ENCODE peak calls at places on chromosomes 11 and 22, in five cellular contexts. Q is IMR-90, H is cardiac fibroblast, A is colonic mucosa, N is pancreas. G is an unnamed sample.

GRCh38 chr11:101299210-101299609 is 169.6 kb upstream of the PGR start:
- DNase-seq in A (no peak), Q (no peak), H (no peak), N (no peak), G (no peak)

GRCh38 chr11:33912405-33913361 is 20.8 kb upstream of the LMO2 start:
- DNase-seq in N (no peak), A (no peak), H (peak; percentile 93), Q (peak; percentile 90), G (peak; percentile 87)

GRCh38 chr22:37179622-37180420 is 8.2 kb downstream of the C1QTNF6 start:
- DNase-seq in A (peak; percentile 84), N (no peak), H (no peak), Q (no peak), G (no peak)

GRCh38 chr11:65013130-65013691 is 749 bp upstream of the ARL2 start:
- DNase-seq in N (peak; percentile 86), H (peak; percentile 90), A (peak; percentile 96), Q (peak; percentile 82), G (peak; percentile 96)

GRCh38 chr11:41201156-41201555 is 258.3 kb downstream of the LRRC4C start:
- DNase-seq in A (no peak), H (peak; percentile 10), N (no peak), Q (peak; percentile 0), G (peak; percentile 5)

GRCh38 chr11:70270877-70271634 is 566 bp downstream of the PPFIA1 start:
- DNase-seq in N (peak; percentile 28), Q (peak; percentile 65), H (peak; percentile 56), A (peak; percentile 36), G (peak; percentile 30)

GRCh38 chr11:118572914-118573550 is 823 bp downstream of the ARCN1 start:
- DNase-seq in A (peak; percentile 29), H (peak; percentile 64), N (no peak), Q (peak; percentile 75), G (peak; percentile 48)

GRCh38 chr11:69636512-69636866 is 4.5 kb upstream of the CCND1 start:
- DNase-seq in H (peak; percentile 90), N (peak; percentile 45), A (peak; percentile 82), Q (peak; percentile 90), G (peak; percentile 94)

GRCh38 chr11:123653405-123653996 is 923 bp downstream of the SCN3B start:
- DNase-seq in N (no peak), Q (no peak), H (no peak), A (no peak), G (no peak)

GRCh38 chr11:129414144-129414876 is 38.7 kb downstream of the BARX2 start:
- DNase-seq in H (no peak), A (no peak), Q (no peak), N (no peak), G (no peak)

GRCh38 chr11:126172596-126173038 is 38.8 kb downstream of the RPUSD4 start:
- DNase-seq in H (peak; percentile 1), A (no peak), N (no peak), Q (peak; percentile 53), G (peak; percentile 77)

GRCh38 chr22:36027960-36028645 is 521 bp downstream of the RBFOX2 start:
- DNase-seq in N (peak; percentile 45), A (peak; percentile 41), Q (no peak), H (peak; percentile 26), G (no peak)

GRCh38 chr11:34184505-34185015 is 79.1 kb downstream of the NAT10 start:
- DNase-seq in H (no peak), N (no peak), Q (no peak), A (no peak), G (no peak)

GRCh38 chr11:109062445-109062844 is 359.5 kb upstream of the C11orf87 start:
- DNase-seq in N (no peak), A (no peak), Q (peak; percentile 71), H (peak; percentile 45), G (peak; percentile 67)

GRCh38 chr11:43567396-43567975 is 113.1 kb upstream of the HSD17B12 start:
- DNase-seq in A (no peak), N (no peak), H (peak; percentile 73), Q (peak; percentile 56), G (peak; percentile 68)

GRCh38 chr11:118343981-118344521 is at the start of gene CD3G:
- DNase-seq in H (no peak), Q (no peak), A (no peak), N (no peak), G (no peak)

GRCh38 chr22:42156121-42156520 is 25.5 kb upstream of the CYP2D6 start:
- DNase-seq in A (no peak), N (no peak), H (no peak), Q (no peak), G (no peak)

GRCh38 chr22:27554106-27554814 is 247.3 kb downstream of the MN1 start:
- DNase-seq in H (peak; percentile 33), Q (peak; percentile 20), N (no peak), A (peak; percentile 56), G (peak; percentile 24)

GRCh38 chr11:78250099-78250498 is 61.4 kb downstream of the USP35 start:
- DNase-seq in A (no peak), N (no peak), H (no peak), Q (no peak), G (no peak)

GRCh38 chr22:47370448-47371262 is 608.2 kb downstream of the TBC1D22A start:
- DNase-seq in H (no peak), A (peak; percentile 11), N (no peak), Q (no peak), G (no peak)

GRCh38 chr11:9005087-9005486 is 1.3 kb upstream of the NRIP3 start:
- DNase-seq in H (no peak), N (no peak), Q (no peak), A (no peak), G (no peak)

GRCh38 chr11:9001736-9002135 is 2.1 kb downstream of the NRIP3 start:
- DNase-seq in Q (peak; percentile 95), N (no peak), A (no peak), H (peak; percentile 92), G (peak; percentile 85)

GRCh38 chr11:9004310-9004945 is 627 bp upstream of the NRIP3 start:
- DNase-seq in Q (no peak), H (no peak), A (no peak), N (peak; percentile 21), G (no peak)

GRCh38 chr11:9003573-9004309 is at the start of gene NRIP3:
- DNase-seq in A (peak; percentile 74), N (peak; percentile 55), H (peak; percentile 46), Q (peak; percentile 52), G (peak; percentile 81)

GRCh38 chr11:9002920-9003572 is 755 bp downstream of the NRIP3 start:
- DNase-seq in H (no peak), N (no peak), A (no peak), Q (no peak), G (no peak)
- H3K4me3 ChIP-seq in H (peak overlapping the region; percentile 48), N (peak overlapping the region; percentile 57), A (peak overlapping the region; percentile 50), Q (peak overlapping the region; percentile 65), G (peak overlapping the region; percentile 57)

DNA sequence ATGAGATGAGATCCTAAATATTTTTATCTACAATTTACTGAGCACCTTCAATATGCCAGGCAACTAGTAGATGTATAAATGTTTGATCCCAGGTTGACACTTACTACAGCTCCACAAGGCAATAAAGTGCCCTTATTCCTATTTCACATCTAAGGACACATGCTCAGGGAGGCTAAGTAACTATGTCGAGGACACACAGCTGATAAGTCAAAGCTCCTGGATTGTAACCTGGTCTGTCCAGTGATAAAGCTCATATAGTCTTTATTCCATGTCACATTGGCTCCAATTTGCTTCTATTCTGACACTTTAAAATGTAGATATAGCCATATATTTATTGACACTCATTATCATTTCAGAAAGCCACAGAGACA is 93.8 kb upstream of the BMAL1 start:
- DNase-seq in A (no peak), Q (no peak), H (no peak), N (no peak), G (no peak)
- TF ChIP-seq CTCF in A (no peak), Q (no peak), H (no peak), N (no peak), G (no peak)

DNA sequence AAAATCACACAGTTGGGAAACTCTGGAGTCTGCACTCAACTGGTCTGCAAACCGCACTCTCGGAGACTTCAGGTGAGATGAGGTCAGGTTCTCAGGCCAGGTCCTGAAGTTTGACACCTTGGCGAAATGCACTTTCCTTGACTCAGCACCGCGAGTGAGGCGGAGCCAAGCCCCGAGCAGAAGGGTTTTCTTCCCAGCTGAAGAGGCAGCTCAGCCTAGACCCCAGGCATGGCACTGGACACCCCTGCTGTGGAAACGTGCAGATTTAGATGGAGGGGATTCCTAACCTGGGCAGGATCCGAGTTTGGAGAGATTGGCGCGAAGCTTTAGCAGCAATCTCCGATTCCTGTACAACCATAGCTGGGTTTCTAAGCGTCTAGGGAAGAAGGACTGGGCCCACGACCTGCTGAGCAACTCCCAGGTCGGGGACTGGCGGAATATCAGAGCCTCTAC is 835 bp upstream of the MYOD1 start:
- DNase-seq in A (no peak), N (no peak), Q (no peak), H (no peak), G (no peak)
- H3K4me3 ChIP-seq in A (no peak overlapping the region), N (no peak overlapping the region), Q (no peak overlapping the region), H (no peak overlapping the region), G (no peak overlapping the region)

GRCh38 chr11:13775471-13775870 is 107.0 kb downstream of the FAR1 start:
- DNase-seq in A (peak; percentile 49), H (no peak), Q (no peak), N (no peak), G (no peak)

GRCh38 chr11:13776134-13776815 is 107.8 kb downstream of the FAR1 start:
- DNase-seq in A (no peak), N (no peak), H (no peak), Q (no peak), G (peak; percentile 27)

GRCh38 chr11:13769188-13769587 is 100.7 kb downstream of the FAR1 start:
- DNase-seq in Q (no peak), N (no peak), H (no peak), A (no peak), G (no peak)

GRCh38 chr11:13767461-13767860 is 99.0 kb downstream of the FAR1 start:
- DNase-seq in N (no peak), Q (no peak), A (no peak), H (no peak), G (no peak)

GRCh38 chr11:13772223-13773046 is 104.0 kb downstream of the FAR1 start:
- DNase-seq in Q (peak; percentile 62), H (peak; percentile 80), A (peak; percentile 32), N (peak; percentile 27), G (peak; percentile 76)
- TF ChIP-seq CTCF in Q (peak; percentile 54), H (no peak), A (peak; percentile 36), N (no peak), G (peak; percentile 31)

GRCh38 chr11:86141645-86142569 is 73.0 kb upstream of the PICALM start:
- DNase-seq in H (no peak), Q (peak; percentile 23), N (no peak), A (no peak), G (no peak)
- H3K4me3 ChIP-seq in H (no peak overlapping the region), Q (no peak overlapping the region), N (no peak overlapping the region), A (no peak overlapping the region), G (no peak overlapping the region)

DNA sequence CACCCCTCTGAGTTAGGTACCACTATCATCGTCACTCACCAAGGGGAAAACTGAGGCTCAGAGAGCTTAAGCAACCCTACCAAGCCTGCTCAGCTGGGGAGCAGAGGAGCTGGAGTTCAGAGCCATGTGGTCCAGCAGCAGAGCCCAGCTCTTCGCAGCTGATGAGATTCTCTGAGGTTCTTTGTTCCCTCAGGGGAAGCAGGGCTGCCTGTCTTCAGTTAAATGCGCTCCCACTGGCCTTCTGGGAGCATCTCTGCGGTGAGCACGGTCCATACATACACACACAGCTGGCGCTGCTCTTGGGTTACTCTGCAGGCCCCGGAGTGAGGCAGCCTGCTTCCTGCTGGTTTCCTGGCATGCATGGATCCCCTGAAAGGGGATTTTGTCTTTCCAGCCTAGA is 5.2 kb upstream of the PTGDR2 start:
- DNase-seq in A (no peak), N (peak; percentile 4), H (peak; percentile 25), Q (no peak), G (no peak)
- TF ChIP-seq CTCF in A (no peak), N (no peak), H (no peak), Q (no peak), G (no peak)